ENCODE peak calls at places on chromosomes 16 and 17, in seven cellular contexts. D, Z, J, I, S, Y and N are unnamed samples.

GRCh38 chr17:15966183-15966878 is 21.4 kb downstream of the ADORA2B start:
- DNase-seq in J (no peak), I (peak), Z (peak), D (no peak), S (no peak), Y (no peak), N (no peak)

GRCh38 chr16:49441366-49441780 is 67.8 kb downstream of the C16orf78 start:
- DNase-seq in Z (peak), Y (no peak), D (no peak), S (no peak), I (no peak), J (no peak), N (no peak)

GRCh38 chr16:47565454-47565853 is 104.3 kb downstream of the PHKB start:
- DNase-seq in Y (peak), S (no peak), Z (peak), I (peak), J (no peak), D (peak), N (no peak)

GRCh38 chr17:36943250-36944220 is 5.2 kb upstream of the AATF start:
- DNase-seq in I (no peak), D (no peak), Z (no peak), Y (no peak), J (no peak), S (no peak), N (no peak)

GRCh38 chr16:4613636-4614570 is 785 bp downstream of the UBALD1 start:
- DNase-seq in Z (peak), I (peak), D (no peak), Y (no peak), S (no peak), J (no peak), N (no peak)

GRCh38 chr17:2335726-2336214 is 487 bp downstream of the TSR1 start:
- DNase-seq in I (no peak), D (peak), Y (no peak), S (no peak), J (no peak), Z (no peak), N (no peak)

GRCh38 chr17:79985361-79985760 is 50.3 kb downstream of the TBC1D16 start:
- DNase-seq in Z (no peak), I (no peak), S (no peak), Y (no peak), D (no peak), J (no peak), N (no peak)

GRCh38 chr16:31718998-31719397 is 154.6 kb upstream of the ZNF267 start:
- DNase-seq in D (no peak), Y (no peak), S (no peak), I (no peak), Z (no peak), J (no peak), N (no peak)

GRCh38 chr16:10362077-10362863 is 23.6 kb upstream of the ATF7IP2 start:
- DNase-seq in S (no peak), D (no peak), J (no peak), Y (no peak), I (no peak), Z (no peak), N (no peak)

GRCh38 chr17:27741361-27741861 is 58.9 kb downstream of the NOS2 start:
- DNase-seq in I (no peak), J (no peak), S (no peak), D (no peak), Z (peak), Y (no peak), N (no peak)

GRCh38 chr17:72774251-72774650 is 318.2 kb downstream of the SLC39A11 start:
- DNase-seq in S (no peak), Z (no peak), I (no peak), Y (no peak), D (no peak), J (no peak), N (no peak)

GRCh38 chr17:43713494-43714162 is 45.0 kb downstream of the SOST start:
- DNase-seq in S (no peak), D (no peak), Z (peak), I (no peak), J (no peak), Y (no peak), N (no peak)

GRCh38 chr16:29821663-29822115 is 1.4 kb downstream of the MVP start:
- DNase-seq in J (no peak), Z (peak), I (peak), Y (no peak), S (no peak), D (no peak), N (no peak)

GRCh38 chr17:71792966-71793365 is 327.9 kb upstream of the SOX9 start:
- DNase-seq in I (peak), S (no peak), J (peak), Z (peak), Y (no peak), D (no peak), N (peak)

DNA sequence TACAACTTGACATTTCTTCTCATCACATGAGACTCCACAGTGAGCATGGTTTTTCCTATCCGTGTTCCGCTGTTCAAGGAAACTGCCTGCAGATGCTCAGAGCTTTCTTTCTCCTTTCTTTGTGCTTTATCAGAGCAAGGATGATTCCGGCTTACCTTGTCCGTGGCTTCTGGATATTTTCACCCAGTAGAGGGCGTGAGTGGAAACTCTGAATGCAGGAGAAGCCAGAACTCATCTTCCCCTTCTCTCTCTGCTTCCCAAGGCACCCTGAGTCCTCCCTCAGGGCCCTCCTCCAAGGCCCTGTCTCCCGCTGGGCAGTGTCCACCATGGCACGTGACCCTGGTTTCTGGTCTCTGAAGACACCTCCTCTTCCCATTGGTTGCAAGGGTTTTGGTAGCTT is 721.1 kb upstream of the RBFOX1 start:
- DNase-seq in Z (no peak), S (no peak), Y (no peak), J (no peak), D (no peak), I (no peak), N (no peak)
- TF ChIP-seq CTCF in Z (no peak), S (no peak), Y (no peak), J (no peak), D (no peak), I (no peak), N (no peak)

GRCh38 chr16:1990336-1991134 is 765 bp downstream of the SYNGR3 start:
- DNase-seq in D (no peak), Y (no peak), I (no peak), S (no peak), J (no peak), Z (no peak), N (no peak)

GRCh38 chr16:1993731-1994131 is 4.0 kb downstream of the SYNGR3 start:
- DNase-seq in Y (no peak), Z (peak), D (no peak), S (no peak), J (peak), I (no peak), N (no peak)

GRCh38 chr16:1991135-1991551 is 1.4 kb downstream of the SYNGR3 start:
- DNase-seq in D (no peak), Y (no peak), Z (no peak), J (no peak), S (no peak), I (no peak), N (no peak)

GRCh38 chr16:1991588-1992474 is 2.1 kb downstream of the SYNGR3 start:
- DNase-seq in Z (peak), S (peak), Y (peak), D (peak), J (peak), I (peak), N (no peak)

GRCh38 chr16:1992475-1993292 is 2.9 kb downstream of the SYNGR3 start:
- DNase-seq in Z (no peak), D (no peak), S (no peak), Y (no peak), J (no peak), I (no peak), N (no peak)
- H3K4me3 ChIP-seq in Z (no peak), D (no peak), S (peak), Y (peak), J (no peak), I (no peak), N (peak)

GRCh38 chr17:77800832-77801231 is 157.7 kb upstream of the TNRC6C start:
- DNase-seq in Z (no peak), I (no peak), Y (no peak), D (no peak), J (no peak), S (no peak), N (no peak)

GRCh38 chr17:77802333-77802615 is 156.2 kb upstream of the TNRC6C start:
- DNase-seq in S (no peak), J (no peak), Y (no peak), I (no peak), Z (no peak), D (no peak), N (no peak)

GRCh38 chr17:77803726-77804125 is 154.8 kb upstream of the TNRC6C start:
- DNase-seq in Y (no peak), J (no peak), S (no peak), D (no peak), I (no peak), Z (no peak), N (no peak)

GRCh38 chr17:77801545-77802332 is 156.8 kb upstream of the TNRC6C start:
- DNase-seq in I (no peak), Y (no peak), D (no peak), Z (no peak), S (no peak), J (no peak), N (no peak)

GRCh38 chr17:77802811-77803220 is 155.7 kb upstream of the TNRC6C start:
- DNase-seq in J (peak), D (no peak), Z (peak), I (peak), S (no peak), Y (peak), N (no peak)
- TF ChIP-seq CTCF in J (no peak), D (no peak), Z (no peak), I (no peak), S (no peak), Y (no peak), N (no peak)

GRCh38 chr16:50683689-50684374 is 2.7 kb upstream of the SNX20 start:
- DNase-seq in J (no peak), I (no peak), Z (no peak), D (no peak), Y (no peak), S (no peak), N (no peak)
- H3K4me3 ChIP-seq in J (no peak), I (no peak), Z (no peak), D (no peak), Y (no peak), S (no peak), N (no peak)

GRCh38 chr16:64687796-64688195 is 434.1 kb downstream of the CDH11 start:
- DNase-seq in Z (no peak), S (no peak), D (no peak), J (no peak), I (no peak), Y (no peak), N (no peak)
- TF ChIP-seq CTCF in Z (no peak), S (no peak), D (no peak), J (no peak), I (no peak), Y (no peak), N (no peak)